ENCODE peak calls at places on chromosomes 1 and 21, in seven cellular contexts. One of them, this sample, is unnamed. For H3K4me1, the result is how much of the 10 kb centered on the place peaks cover.

GRCh38 chr1:115237507-115237906 is 100.5 kb downstream of the NGF start:
- DNase-seq in heart left ventricle: no peak
- DNase-seq in PC-3: peak
- DNase-seq in left ventricle myocardium inferior: no peak
- DNase-seq in fibroblast of lung: peak
- DNase-seq in tibial artery: no peak
- DNase-seq in A673: peak
- DNase-seq in this sample: no peak

GRCh38 chr1:209854196-209854595 is 26.4 kb downstream of the UTP25 start:
- DNase-seq in heart left ventricle: no peak
- DNase-seq in PC-3: no peak
- DNase-seq in left ventricle myocardium inferior: no peak
- DNase-seq in fibroblast of lung: no peak
- DNase-seq in tibial artery: no peak
- DNase-seq in A673: no peak
- DNase-seq in this sample: no peak

GRCh38 chr1:53210954-53211353 is 9.5 kb downstream of the CZIB start:
- DNase-seq in heart left ventricle: no peak
- DNase-seq in PC-3: no peak
- DNase-seq in left ventricle myocardium inferior: no peak
- DNase-seq in fibroblast of lung: no peak
- DNase-seq in tibial artery: no peak
- DNase-seq in A673: no peak
- DNase-seq in this sample: no peak

GRCh38 chr1:8410791-8411190 is 92.9 kb downstream of the SLC45A1 start:
- DNase-seq in heart left ventricle: no peak
- DNase-seq in PC-3: no peak
- DNase-seq in left ventricle myocardium inferior: no peak
- DNase-seq in fibroblast of lung: no peak
- DNase-seq in tibial artery: no peak
- DNase-seq in A673: no peak
- DNase-seq in this sample: no peak

GRCh38 chr1:8217011-8217711 is 100.8 kb upstream of the SLC45A1 start:
- DNase-seq in heart left ventricle: peak
- DNase-seq in PC-3: no peak
- DNase-seq in left ventricle myocardium inferior: peak
- DNase-seq in fibroblast of lung: peak
- DNase-seq in tibial artery: no peak
- DNase-seq in A673: no peak
- DNase-seq in this sample: no peak

GRCh38 chr1:112508242-112509004 is at the start of gene WNT2B:
- DNase-seq in heart left ventricle: peak
- DNase-seq in PC-3: no peak
- DNase-seq in left ventricle myocardium inferior: no peak
- DNase-seq in fibroblast of lung: no peak
- DNase-seq in tibial artery: no peak
- DNase-seq in A673: peak
- DNase-seq in this sample: no peak

GRCh38 chr1:10516244-10516643 is 41.5 kb downstream of the PEX14 start:
- DNase-seq in heart left ventricle: no peak
- DNase-seq in PC-3: no peak
- DNase-seq in left ventricle myocardium inferior: no peak
- DNase-seq in fibroblast of lung: no peak
- DNase-seq in tibial artery: no peak
- DNase-seq in A673: no peak
- DNase-seq in this sample: no peak

GRCh38 chr1:87159378-87159915 is 169.2 kb upstream of the LMO4 start:
- DNase-seq in heart left ventricle: no peak
- DNase-seq in PC-3: no peak
- DNase-seq in left ventricle myocardium inferior: no peak
- DNase-seq in fibroblast of lung: no peak
- DNase-seq in tibial artery: no peak
- DNase-seq in A673: no peak
- DNase-seq in this sample: no peak

GRCh38 chr1:176847052-176847451 is 317.5 kb downstream of the ASTN1 start:
- DNase-seq in heart left ventricle: no peak
- DNase-seq in PC-3: no peak
- DNase-seq in left ventricle myocardium inferior: peak
- DNase-seq in fibroblast of lung: no peak
- DNase-seq in tibial artery: no peak
- DNase-seq in A673: peak
- DNase-seq in this sample: no peak

GRCh38 chr21:43959231-43960041 is 52.7 kb upstream of the TRAPPC10 start:
- DNase-seq in heart left ventricle: no peak
- DNase-seq in PC-3: no peak
- DNase-seq in left ventricle myocardium inferior: no peak
- DNase-seq in fibroblast of lung: no peak
- DNase-seq in tibial artery: no peak
- DNase-seq in A673: no peak
- DNase-seq in this sample: no peak

GRCh38 chr1:36321119-36321951 is 2.1 kb downstream of the EVA1B start:
- DNase-seq in heart left ventricle: peak
- DNase-seq in PC-3: no peak
- DNase-seq in left ventricle myocardium inferior: peak
- DNase-seq in fibroblast of lung: peak
- DNase-seq in tibial artery: peak
- DNase-seq in A673: no peak
- DNase-seq in this sample: peak

GRCh38 chr1:36322085-36322785 is 1.2 kb downstream of the EVA1B start:
- DNase-seq in heart left ventricle: no peak
- DNase-seq in PC-3: no peak
- DNase-seq in left ventricle myocardium inferior: no peak
- DNase-seq in fibroblast of lung: no peak
- DNase-seq in tibial artery: no peak
- DNase-seq in A673: no peak
- DNase-seq in this sample: no peak

GRCh38 chr1:36320291-36320758 is 3.1 kb downstream of the EVA1B start:
- DNase-seq in heart left ventricle: no peak
- DNase-seq in PC-3: no peak
- DNase-seq in left ventricle myocardium inferior: no peak
- DNase-seq in fibroblast of lung: no peak
- DNase-seq in tibial artery: no peak
- DNase-seq in A673: no peak
- DNase-seq in this sample: no peak

GRCh38 chr1:36322786-36323635 is 434 bp downstream of the EVA1B start:
- DNase-seq in heart left ventricle: peak
- DNase-seq in PC-3: no peak
- DNase-seq in left ventricle myocardium inferior: peak
- DNase-seq in fibroblast of lung: peak
- DNase-seq in tibial artery: peak
- DNase-seq in A673: no peak
- DNase-seq in this sample: no peak

GRCh38 chr1:36320767-36321118 is 2.7 kb downstream of the EVA1B start:
- DNase-seq in heart left ventricle: no peak
- DNase-seq in PC-3: no peak
- DNase-seq in left ventricle myocardium inferior: no peak
- DNase-seq in fibroblast of lung: no peak
- DNase-seq in tibial artery: no peak
- DNase-seq in A673: no peak
- DNase-seq in this sample: no peak
- H3K4me3 ChIP-seq in heart left ventricle: peak
- H3K4me3 ChIP-seq in PC-3: no peak
- H3K4me3 ChIP-seq in left ventricle myocardium inferior: peak
- H3K4me3 ChIP-seq in fibroblast of lung: peak
- H3K4me3 ChIP-seq in tibial artery: peak
- H3K4me3 ChIP-seq in A673: no peak
- H3K4me3 ChIP-seq in this sample: peak

DNA sequence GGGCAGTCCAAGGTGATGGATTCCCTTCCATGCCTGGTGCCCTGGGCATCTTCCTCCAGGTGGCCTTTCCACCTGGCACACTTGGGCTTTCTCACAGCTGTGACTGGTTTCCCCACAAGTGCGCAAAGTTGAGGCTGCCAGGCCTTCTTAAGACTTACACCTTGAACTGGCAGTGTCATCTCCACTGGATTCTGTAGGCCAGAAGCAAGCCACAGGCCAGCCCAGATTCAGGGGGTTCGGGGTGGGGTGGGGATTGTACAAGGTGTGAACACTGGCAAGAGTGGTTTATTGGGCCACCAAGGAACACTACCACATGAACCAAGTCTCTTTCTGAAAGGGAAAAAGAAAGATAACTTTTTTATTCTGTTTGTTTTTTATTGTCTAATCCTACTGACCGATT is 27.2 kb downstream of the DYRK1A start:
- DNase-seq in heart left ventricle: no peak
- DNase-seq in PC-3: no peak
- DNase-seq in left ventricle myocardium inferior: no peak
- DNase-seq in fibroblast of lung: no peak
- DNase-seq in tibial artery: no peak
- DNase-seq in A673: no peak
- DNase-seq in this sample: no peak
- H3K4me1 ChIP-seq in heart left ventricle: half or more
- H3K4me1 ChIP-seq in PC-3: under half
- H3K4me1 ChIP-seq in left ventricle myocardium inferior: half or more
- H3K4me1 ChIP-seq in fibroblast of lung: under half
- H3K4me1 ChIP-seq in tibial artery: half or more
- H3K4me1 ChIP-seq in A673: under half
- H3K4me1 ChIP-seq in this sample: under half

DNA sequence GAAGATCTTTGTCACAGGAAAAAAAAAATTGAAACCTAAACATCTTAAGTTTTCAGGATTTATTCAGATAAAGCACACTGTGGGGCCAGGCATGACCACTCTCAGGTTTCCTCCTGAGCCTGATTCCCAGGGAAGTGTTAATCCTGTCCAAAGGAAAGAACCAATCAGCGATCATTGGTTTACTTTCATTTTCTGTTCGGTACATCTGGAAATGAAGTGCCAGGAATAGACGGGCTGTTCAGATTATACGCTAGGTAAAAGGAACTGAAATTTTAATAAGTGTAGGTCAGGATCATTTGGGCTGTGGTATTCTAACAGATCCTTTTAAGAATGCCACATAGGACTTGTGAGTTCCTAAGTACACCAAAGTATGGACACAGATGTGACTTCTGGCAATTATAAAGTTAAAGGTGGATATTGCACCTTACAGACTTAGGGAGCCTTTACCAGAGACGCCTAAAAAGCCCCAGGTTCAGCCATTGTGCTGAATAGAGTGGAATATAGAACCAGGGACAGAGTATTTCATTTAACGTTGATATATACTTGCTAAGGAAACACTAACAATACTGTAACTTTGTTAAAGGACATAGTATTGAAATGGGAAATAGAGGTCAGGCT is 9.3 kb upstream of the CACYBP start:
- DNase-seq in heart left ventricle: no peak
- DNase-seq in PC-3: peak
- DNase-seq in left ventricle myocardium inferior: no peak
- DNase-seq in fibroblast of lung: no peak
- DNase-seq in tibial artery: no peak
- DNase-seq in A673: peak
- DNase-seq in this sample: no peak
- H3K4me3 ChIP-seq in heart left ventricle: peak
- H3K4me3 ChIP-seq in PC-3: peak
- H3K4me3 ChIP-seq in left ventricle myocardium inferior: peak
- H3K4me3 ChIP-seq in fibroblast of lung: peak
- H3K4me3 ChIP-seq in tibial artery: peak
- H3K4me3 ChIP-seq in A673: peak
- H3K4me3 ChIP-seq in this sample: no peak

GRCh38 chr1:36136535-36136934 is 11.5 kb upstream of the COL8A2 start:
- DNase-seq in heart left ventricle: no peak
- DNase-seq in PC-3: peak
- DNase-seq in left ventricle myocardium inferior: no peak
- DNase-seq in fibroblast of lung: peak
- DNase-seq in tibial artery: peak
- DNase-seq in A673: no peak
- DNase-seq in this sample: no peak
- H3K4me1 ChIP-seq in heart left ventricle: under half
- H3K4me1 ChIP-seq in PC-3: half or more
- H3K4me1 ChIP-seq in left ventricle myocardium inferior: half or more
- H3K4me1 ChIP-seq in fibroblast of lung: under half
- H3K4me1 ChIP-seq in tibial artery: half or more
- H3K4me1 ChIP-seq in A673: under half
- H3K4me1 ChIP-seq in this sample: under half

GRCh38 chr1:65615859-65616258 is 176.8 kb upstream of the PDE4B start:
- DNase-seq in heart left ventricle: no peak
- DNase-seq in PC-3: no peak
- DNase-seq in left ventricle myocardium inferior: no peak
- DNase-seq in fibroblast of lung: no peak
- DNase-seq in tibial artery: no peak
- DNase-seq in A673: no peak
- DNase-seq in this sample: no peak
- H3K4me3 ChIP-seq in heart left ventricle: no peak
- H3K4me3 ChIP-seq in PC-3: no peak
- H3K4me3 ChIP-seq in left ventricle myocardium inferior: no peak
- H3K4me3 ChIP-seq in fibroblast of lung: no peak
- H3K4me3 ChIP-seq in tibial artery: no peak
- H3K4me3 ChIP-seq in A673: no peak
- H3K4me3 ChIP-seq in this sample: no peak

This sample was measured in iPS DF 6.9.